ENCODE peak calls at places on chromosomes 2 and 18, in five cellular contexts. W, P, T, E and V are unnamed samples.

GRCh38 chr2:129781749-129782617 is 197.5 kb upstream of the RAB6C start:
- DNase-seq in E (no peak), W (no peak), T (no peak), P (no peak), V (no peak)

GRCh38 chr2:69222984-69223658 is 163.9 kb downstream of the GFPT1 start:
- DNase-seq in T (peak; percentile 79), W (no peak), E (no peak), P (no peak), V (no peak)

GRCh38 chr2:54669677-54670484 is 53.6 kb upstream of the EML6 start:
- DNase-seq in T (peak; percentile 91), P (peak; percentile 67), E (no peak), W (no peak), V (no peak)

GRCh38 chr2:235542728-235543125 is 48.9 kb downstream of the AGAP1 start:
- DNase-seq in W (no peak), T (no peak), E (no peak), P (no peak), V (peak; percentile 42)

GRCh38 chr18:63312731-63313408 is 6.7 kb downstream of the BCL2 start:
- DNase-seq in P (no peak), W (no peak), E (no peak), T (no peak), V (no peak)

GRCh38 chr2:68569604-68570003 is 73.8 kb upstream of the PROKR1 start:
- DNase-seq in E (no peak), P (no peak), W (no peak), T (peak; percentile 25), V (no peak)

GRCh38 chr18:75041586-75041985 is 167.4 kb downstream of the PTGR3 start:
- DNase-seq in W (no peak), E (no peak), P (peak; percentile 16), T (peak; percentile 28), V (no peak)

GRCh38 chr18:50832754-50833153 is 12.9 kb upstream of the MRO start:
- DNase-seq in P (no peak), E (no peak), T (no peak), W (no peak), V (no peak)

GRCh38 chr2:11551569-11552259 is 17.9 kb downstream of the GREB1 start:
- DNase-seq in E (no peak), P (no peak), T (no peak), W (no peak), V (no peak)

GRCh38 chr2:30024281-30024680 is 102.9 kb upstream of the ALK start:
- DNase-seq in W (no peak), E (no peak), T (no peak), P (no peak), V (no peak)

GRCh38 chr2:186551323-186552050 is 38.4 kb upstream of the ITGAV start:
- DNase-seq in P (no peak), T (no peak), E (no peak), W (no peak), V (no peak)

GRCh38 chr2:119028327-119029174 is 86.6 kb downstream of the MARCO start:
- DNase-seq in P (peak; percentile 29), E (no peak), W (no peak), T (peak; percentile 60), V (no peak)